ENCODE peak calls at places on chromosome 6, in seven cellular contexts. One of them, this sample, is unnamed. For H3K4me1, the result is how much of the 10 kb centered on the place peaks cover.

GRCh38 chr6:40587240-40588069 is at the start of gene LRFN2:
- DNase-seq in psoas muscle: peak
- DNase-seq in adrenal gland: peak
- DNase-seq in heart left ventricle: peak
- DNase-seq in GM23338: peak
- DNase-seq in tibial artery: peak
- DNase-seq in lower lobe of right lung: peak
- DNase-seq in this sample: peak

GRCh38 chr6:162733489-162733888 is 5.7 kb downstream of the PACRG start:
- DNase-seq in psoas muscle: no peak
- DNase-seq in adrenal gland: no peak
- DNase-seq in heart left ventricle: no peak
- DNase-seq in GM23338: peak
- DNase-seq in tibial artery: no peak
- DNase-seq in lower lobe of right lung: no peak
- DNase-seq in this sample: no peak

GRCh38 chr6:75932067-75932466 is 140.4 kb downstream of the IMPG1 start:
- DNase-seq in psoas muscle: no peak
- DNase-seq in adrenal gland: no peak
- DNase-seq in heart left ventricle: peak
- DNase-seq in GM23338: peak
- DNase-seq in tibial artery: no peak
- DNase-seq in lower lobe of right lung: no peak
- DNase-seq in this sample: peak

GRCh38 chr6:165441176-165441575 is 131.8 kb upstream of the C6orf118 start:
- DNase-seq in psoas muscle: no peak
- DNase-seq in adrenal gland: no peak
- DNase-seq in heart left ventricle: no peak
- DNase-seq in GM23338: no peak
- DNase-seq in tibial artery: no peak
- DNase-seq in lower lobe of right lung: no peak
- DNase-seq in this sample: no peak

GRCh38 chr6:158457616-158458278 is 102.1 kb upstream of the TMEM181 start:
- DNase-seq in psoas muscle: no peak
- DNase-seq in adrenal gland: no peak
- DNase-seq in heart left ventricle: no peak
- DNase-seq in GM23338: no peak
- DNase-seq in tibial artery: no peak
- DNase-seq in lower lobe of right lung: no peak
- DNase-seq in this sample: peak

GRCh38 chr6:1615651-1616420 is 6.1 kb downstream of the FOXC1 start:
- DNase-seq in psoas muscle: peak
- DNase-seq in adrenal gland: no peak
- DNase-seq in heart left ventricle: no peak
- DNase-seq in GM23338: no peak
- DNase-seq in tibial artery: peak
- DNase-seq in lower lobe of right lung: no peak
- DNase-seq in this sample: no peak

GRCh38 chr6:96649926-96650325 is 87.0 kb downstream of the FHL5 start:
- DNase-seq in psoas muscle: no peak
- DNase-seq in adrenal gland: no peak
- DNase-seq in heart left ventricle: no peak
- DNase-seq in GM23338: no peak
- DNase-seq in tibial artery: no peak
- DNase-seq in lower lobe of right lung: no peak
- DNase-seq in this sample: no peak

GRCh38 chr6:71608646-71609045 is 277.7 kb upstream of the RIMS1 start:
- DNase-seq in psoas muscle: no peak
- DNase-seq in adrenal gland: no peak
- DNase-seq in heart left ventricle: no peak
- DNase-seq in GM23338: no peak
- DNase-seq in tibial artery: no peak
- DNase-seq in lower lobe of right lung: no peak
- DNase-seq in this sample: no peak

GRCh38 chr6:162862462-162862861 is 134.7 kb downstream of the PACRG start:
- DNase-seq in psoas muscle: no peak
- DNase-seq in adrenal gland: no peak
- DNase-seq in heart left ventricle: no peak
- DNase-seq in GM23338: no peak
- DNase-seq in tibial artery: no peak
- DNase-seq in lower lobe of right lung: no peak
- DNase-seq in this sample: no peak

GRCh38 chr6:1382883-1383728 is 6.3 kb upstream of the FOXF2 start:
- DNase-seq in psoas muscle: no peak
- DNase-seq in adrenal gland: no peak
- DNase-seq in heart left ventricle: no peak
- DNase-seq in GM23338: peak
- DNase-seq in tibial artery: no peak
- DNase-seq in lower lobe of right lung: no peak
- DNase-seq in this sample: peak

GRCh38 chr6:315921-316752 is 23.9 kb downstream of the DUSP22 start:
- DNase-seq in psoas muscle: no peak
- DNase-seq in adrenal gland: no peak
- DNase-seq in heart left ventricle: no peak
- DNase-seq in GM23338: peak
- DNase-seq in tibial artery: no peak
- DNase-seq in lower lobe of right lung: no peak
- DNase-seq in this sample: no peak

GRCh38 chr6:905541-905940 is 212.6 kb upstream of the EXOC2 start:
- DNase-seq in psoas muscle: no peak
- DNase-seq in adrenal gland: no peak
- DNase-seq in heart left ventricle: no peak
- DNase-seq in GM23338: no peak
- DNase-seq in tibial artery: no peak
- DNase-seq in lower lobe of right lung: no peak
- DNase-seq in this sample: no peak

GRCh38 chr6:131532476-131533108 is 40.4 kb upstream of the ARG1 start:
- DNase-seq in psoas muscle: no peak
- DNase-seq in adrenal gland: no peak
- DNase-seq in heart left ventricle: no peak
- DNase-seq in GM23338: no peak
- DNase-seq in tibial artery: no peak
- DNase-seq in lower lobe of right lung: no peak
- DNase-seq in this sample: no peak

GRCh38 chr6:157962601-157963084 is 19.0 kb upstream of the SYNJ2 start:
- DNase-seq in psoas muscle: no peak
- DNase-seq in adrenal gland: no peak
- DNase-seq in heart left ventricle: no peak
- DNase-seq in GM23338: no peak
- DNase-seq in tibial artery: no peak
- DNase-seq in lower lobe of right lung: no peak
- DNase-seq in this sample: peak

GRCh38 chr6:166530211-166531045 is 56.0 kb downstream of the RAMACL start:
- DNase-seq in psoas muscle: no peak
- DNase-seq in adrenal gland: no peak
- DNase-seq in heart left ventricle: no peak
- DNase-seq in GM23338: no peak
- DNase-seq in tibial artery: peak
- DNase-seq in lower lobe of right lung: no peak
- DNase-seq in this sample: no peak

GRCh38 chr6:89583559-89583958 is 55.0 kb downstream of the LYRM2 start:
- DNase-seq in psoas muscle: no peak
- DNase-seq in adrenal gland: no peak
- DNase-seq in heart left ventricle: no peak
- DNase-seq in GM23338: peak
- DNase-seq in tibial artery: no peak
- DNase-seq in lower lobe of right lung: no peak
- DNase-seq in this sample: no peak

GRCh38 chr6:135647521-135647920 is 150.0 kb upstream of the AHI1 start:
- DNase-seq in psoas muscle: no peak
- DNase-seq in adrenal gland: no peak
- DNase-seq in heart left ventricle: no peak
- DNase-seq in GM23338: no peak
- DNase-seq in tibial artery: no peak
- DNase-seq in lower lobe of right lung: no peak
- DNase-seq in this sample: no peak

GRCh38 chr6:158564243-158565121 is 4.6 kb downstream of the TMEM181 start:
- DNase-seq in psoas muscle: no peak
- DNase-seq in adrenal gland: peak
- DNase-seq in heart left ventricle: no peak
- DNase-seq in GM23338: no peak
- DNase-seq in tibial artery: no peak
- DNase-seq in lower lobe of right lung: no peak
- DNase-seq in this sample: no peak

GRCh38 chr6:120198033-120198432 is 848.5 kb upstream of the MAN1A1 start:
- DNase-seq in psoas muscle: no peak
- DNase-seq in adrenal gland: peak
- DNase-seq in heart left ventricle: no peak
- DNase-seq in GM23338: no peak
- DNase-seq in tibial artery: no peak
- DNase-seq in lower lobe of right lung: no peak
- DNase-seq in this sample: peak

GRCh38 chr6:127186889-127187288 is 68.4 kb downstream of the RSPO3 start:
- DNase-seq in psoas muscle: peak
- DNase-seq in adrenal gland: peak
- DNase-seq in heart left ventricle: peak
- DNase-seq in GM23338: peak
- DNase-seq in tibial artery: no peak
- DNase-seq in lower lobe of right lung: peak
- DNase-seq in this sample: no peak

GRCh38 chr6:130473886-130474285 is 108.1 kb downstream of the TMEM200A start:
- DNase-seq in psoas muscle: no peak
- DNase-seq in adrenal gland: no peak
- DNase-seq in heart left ventricle: no peak
- DNase-seq in GM23338: no peak
- DNase-seq in tibial artery: no peak
- DNase-seq in lower lobe of right lung: no peak
- DNase-seq in this sample: peak

GRCh38 chr6:105278813-105279212 is 99.0 kb upstream of the POPDC3 start:
- DNase-seq in psoas muscle: peak
- DNase-seq in adrenal gland: no peak
- DNase-seq in heart left ventricle: no peak
- DNase-seq in GM23338: no peak
- DNase-seq in tibial artery: no peak
- DNase-seq in lower lobe of right lung: no peak
- DNase-seq in this sample: no peak

GRCh38 chr6:105274678-105275077 is 94.9 kb upstream of the POPDC3 start:
- DNase-seq in psoas muscle: no peak
- DNase-seq in adrenal gland: no peak
- DNase-seq in heart left ventricle: no peak
- DNase-seq in GM23338: no peak
- DNase-seq in tibial artery: no peak
- DNase-seq in lower lobe of right lung: no peak
- DNase-seq in this sample: no peak

GRCh38 chr6:105278035-105278434 is 98.2 kb upstream of the POPDC3 start:
- DNase-seq in psoas muscle: no peak
- DNase-seq in adrenal gland: no peak
- DNase-seq in heart left ventricle: no peak
- DNase-seq in GM23338: no peak
- DNase-seq in tibial artery: no peak
- DNase-seq in lower lobe of right lung: no peak
- DNase-seq in this sample: no peak

GRCh38 chr6:105275542-105275941 is 95.7 kb upstream of the POPDC3 start:
- DNase-seq in psoas muscle: no peak
- DNase-seq in adrenal gland: no peak
- DNase-seq in heart left ventricle: no peak
- DNase-seq in GM23338: no peak
- DNase-seq in tibial artery: no peak
- DNase-seq in lower lobe of right lung: no peak
- DNase-seq in this sample: no peak

GRCh38 chr6:105276374-105276773 is 96.6 kb upstream of the POPDC3 start:
- DNase-seq in psoas muscle: no peak
- DNase-seq in adrenal gland: no peak
- DNase-seq in heart left ventricle: no peak
- DNase-seq in GM23338: no peak
- DNase-seq in tibial artery: no peak
- DNase-seq in lower lobe of right lung: no peak
- DNase-seq in this sample: no peak
- H3K4me1 ChIP-seq in psoas muscle: under half
- H3K4me1 ChIP-seq in adrenal gland: under half
- H3K4me1 ChIP-seq in heart left ventricle: under half
- H3K4me1 ChIP-seq in GM23338: under half
- H3K4me1 ChIP-seq in tibial artery: under half
- H3K4me1 ChIP-seq in lower lobe of right lung: under half
- H3K4me1 ChIP-seq in this sample: under half

GRCh38 chr6:109482913-109483743 is at the start of gene ZBTB24:
- DNase-seq in psoas muscle: peak
- DNase-seq in adrenal gland: peak
- DNase-seq in heart left ventricle: peak
- DNase-seq in GM23338: peak
- DNase-seq in tibial artery: peak
- DNase-seq in lower lobe of right lung: peak
- DNase-seq in this sample: peak
- TF ChIP-seq CTCF in psoas muscle: no peak
- TF ChIP-seq CTCF in adrenal gland: no peak
- TF ChIP-seq CTCF in heart left ventricle: no peak
- TF ChIP-seq CTCF in GM23338: no peak
- TF ChIP-seq CTCF in tibial artery: no peak
- TF ChIP-seq CTCF in lower lobe of right lung: no peak
- TF ChIP-seq CTCF in this sample: no peak

DNA sequence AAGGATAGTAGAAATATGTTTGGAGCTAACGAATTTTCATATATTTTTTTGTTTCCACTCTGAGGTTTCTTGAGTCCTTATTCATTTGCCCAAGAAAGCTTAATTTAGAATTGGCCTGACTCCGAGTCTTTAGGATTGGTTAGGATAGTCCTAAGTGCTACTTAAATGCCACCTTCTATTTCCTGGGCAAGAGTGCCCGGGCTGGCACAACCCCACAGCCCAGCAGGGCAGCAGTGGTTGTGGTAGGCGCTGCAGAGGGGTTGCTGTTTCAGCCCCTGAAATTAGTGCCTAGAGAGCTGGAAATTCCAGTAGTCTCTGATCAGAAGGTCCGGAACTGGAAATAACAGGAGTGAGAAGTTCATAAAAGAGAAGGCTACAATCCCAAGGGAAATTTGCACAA is 139.4 kb upstream of the TENT5A start:
- DNase-seq in psoas muscle: no peak
- DNase-seq in adrenal gland: no peak
- DNase-seq in heart left ventricle: no peak
- DNase-seq in GM23338: no peak
- DNase-seq in tibial artery: no peak
- DNase-seq in lower lobe of right lung: peak
- DNase-seq in this sample: no peak
- H3K4me1 ChIP-seq in psoas muscle: under half
- H3K4me1 ChIP-seq in adrenal gland: under half
- H3K4me1 ChIP-seq in heart left ventricle: under half
- H3K4me1 ChIP-seq in GM23338: under half
- H3K4me1 ChIP-seq in tibial artery: under half
- H3K4me1 ChIP-seq in lower lobe of right lung: under half
- H3K4me1 ChIP-seq in this sample: under half

DNA sequence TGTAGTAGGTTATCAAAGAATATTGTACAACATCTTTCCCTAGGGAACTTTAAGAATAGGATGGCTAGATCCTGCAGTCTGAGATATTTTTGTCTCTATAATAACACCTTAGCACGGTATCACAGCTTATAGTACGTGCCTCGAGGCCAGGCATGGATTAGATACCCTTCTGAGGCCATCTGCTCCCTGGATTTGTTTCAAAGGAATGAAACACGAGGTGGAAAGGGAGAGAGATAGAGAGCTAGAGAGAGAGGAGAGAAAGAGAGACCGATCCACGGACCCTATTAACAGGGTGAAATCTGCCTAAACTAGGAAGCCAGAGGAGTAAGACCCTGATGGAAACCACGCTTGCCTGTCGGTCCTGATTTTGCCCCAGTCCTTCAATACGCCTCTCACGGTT is 92.5 kb downstream of the CD83 start:
- DNase-seq in psoas muscle: no peak
- DNase-seq in adrenal gland: no peak
- DNase-seq in heart left ventricle: no peak
- DNase-seq in GM23338: no peak
- DNase-seq in tibial artery: no peak
- DNase-seq in lower lobe of right lung: no peak
- DNase-seq in this sample: no peak
- TF ChIP-seq CTCF in psoas muscle: no peak
- TF ChIP-seq CTCF in adrenal gland: no peak
- TF ChIP-seq CTCF in heart left ventricle: no peak
- TF ChIP-seq CTCF in GM23338: no peak
- TF ChIP-seq CTCF in tibial artery: no peak
- TF ChIP-seq CTCF in lower lobe of right lung: no peak
- TF ChIP-seq CTCF in this sample: no peak

This sample was measured in fibroblast of lung.